ENCODE peak calls at places on chromosomes 7 and 10, in eight cellular contexts. U, W, Y, O, L, J, T and K are unnamed samples.

GRCh38 chr7:26681819-26682418 is 182.5 kb downstream of the SKAP2 start:
- DNase-seq in T (no peak), W (no peak), J (no peak), U (no peak), O (peak), L (no peak), Y (no peak), K (no peak)

GRCh38 chr7:156523447-156524048 is 117.0 kb upstream of the RNF32 start:
- DNase-seq in U (no peak), O (no peak), L (no peak), Y (no peak), J (no peak), T (no peak), W (no peak), K (no peak)

GRCh38 chr7:121831320-121831719 is 41.6 kb upstream of the PTPRZ1 start:
- DNase-seq in L (no peak), J (no peak), W (peak), U (no peak), O (peak), T (no peak), Y (no peak), K (no peak)

GRCh38 chr10:97003804-97004201 is 171.7 kb downstream of the LCOR start:
- DNase-seq in O (no peak), Y (no peak), J (no peak), T (no peak), W (no peak), U (no peak), L (no peak), K (no peak)

GRCh38 chr10:75408911-75409885 is 7.6 kb upstream of the ZNF503 start:
- DNase-seq in J (peak), T (no peak), U (no peak), W (peak), O (peak), Y (no peak), L (peak), K (no peak)

GRCh38 chr10:63703113-63703670 is 182.0 kb downstream of the REEP3 start:
- DNase-seq in W (no peak), Y (no peak), J (no peak), O (peak), U (peak), T (no peak), L (no peak), K (peak)

GRCh38 chr10:132677096-132677904 is 108.6 kb downstream of the NKX6-2 start:
- DNase-seq in J (peak), L (peak), Y (no peak), U (no peak), W (no peak), T (no peak), O (no peak), K (no peak)

GRCh38 chr10:6039711-6040110 is 22.5 kb downstream of the IL2RA start:
- DNase-seq in T (no peak), J (no peak), W (no peak), L (no peak), Y (no peak), U (no peak), O (no peak), K (no peak)

GRCh38 chr10:71596759-71597158 is 122.8 kb downstream of the C10orf105 start:
- DNase-seq in U (no peak), W (no peak), T (no peak), O (no peak), Y (no peak), J (no peak), L (no peak), K (no peak)

GRCh38 chr7:28062197-28062988 is 118.2 kb downstream of the JAZF1 start:
- DNase-seq in W (peak), O (peak), L (peak), Y (peak), J (peak), T (no peak), U (peak), K (no peak)

GRCh38 chr10:60735244-60735643 is 43.0 kb upstream of the CDK1 start:
- DNase-seq in U (no peak), O (no peak), Y (no peak), J (no peak), W (peak), T (no peak), L (no peak), K (no peak)

GRCh38 chr7:80493121-80493849 is 18.6 kb downstream of the GNAT3 start:
- DNase-seq in L (no peak), W (peak), U (no peak), J (no peak), Y (no peak), O (no peak), T (no peak), K (no peak)

GRCh38 chr7:22302951-22303423 is 54.0 kb downstream of the RAPGEF5 start:
- DNase-seq in J (no peak), O (no peak), Y (no peak), W (no peak), L (no peak), T (no peak), U (no peak), K (no peak)

GRCh38 chr10:31799181-31799580 is 129.4 kb downstream of the ARHGAP12 start:
- DNase-seq in T (no peak), Y (no peak), W (no peak), U (no peak), J (no peak), O (no peak), L (no peak), K (no peak)

GRCh38 chr7:118372530-118372929 is 148.0 kb downstream of the ANKRD7 start:
- DNase-seq in U (no peak), O (peak), J (no peak), Y (no peak), W (no peak), L (no peak), T (no peak), K (no peak)

GRCh38 chr7:42493436-42494198 is 256.6 kb upstream of the GLI3 start:
- DNase-seq in L (peak), W (peak), J (peak), T (peak), U (no peak), O (peak), Y (peak), K (no peak)

GRCh38 chr7:14023342-14023741 is 33.9 kb upstream of the ETV1 start:
- DNase-seq in L (no peak), O (no peak), J (no peak), T (no peak), W (no peak), U (no peak), Y (no peak), K (no peak)

GRCh38 chr10:73156054-73156453 is 11.8 kb downstream of the ECD start:
- DNase-seq in T (no peak), U (no peak), W (no peak), L (no peak), J (no peak), O (no peak), Y (no peak), K (no peak)

GRCh38 chr7:96219382-96220130 is 102.3 kb downstream of the SLC25A13 start:
- DNase-seq in O (peak), U (peak), Y (no peak), T (no peak), L (no peak), W (peak), J (no peak), K (no peak)

GRCh38 chr7:68823996-68824780 is 774.1 kb upstream of the AUTS2 start:
- DNase-seq in J (no peak), O (no peak), Y (no peak), W (no peak), L (no peak), T (no peak), U (no peak), K (no peak)

GRCh38 chr10:29355436-29355991 is 66.6 kb downstream of the LYZL1 start:
- DNase-seq in U (no peak), O (no peak), W (no peak), J (no peak), T (no peak), Y (no peak), L (no peak), K (no peak)

GRCh38 chr7:34044734-34045353 is 139.5 kb downstream of the BMPER start:
- DNase-seq in T (no peak), U (no peak), J (no peak), O (no peak), Y (no peak), L (no peak), W (no peak), K (no peak)

GRCh38 chr7:1863091-1863900 is 193.2 kb downstream of the ELFN1 start:
- DNase-seq in T (no peak), Y (no peak), O (no peak), L (no peak), W (no peak), J (no peak), U (no peak), K (no peak)

GRCh38 chr7:101486764-101487458 is 124.2 kb downstream of the COL26A1 start:
- DNase-seq in T (no peak), L (no peak), O (no peak), J (no peak), U (no peak), W (no peak), Y (no peak), K (no peak)

GRCh38 chr10:21173964-21174669 is 277.0 kb upstream of the NEBL start:
- DNase-seq in W (peak), U (peak), Y (no peak), O (peak), J (peak), L (peak), T (no peak), K (no peak)

GRCh38 chr10:127322286-127322685 is 125.9 kb upstream of the INSYN2A start:
- DNase-seq in T (no peak), L (no peak), W (no peak), J (no peak), U (no peak), Y (no peak), O (no peak), K (no peak)

GRCh38 chr7:31919678-31920369 is 150.4 kb downstream of the PDE1C start:
- DNase-seq in O (no peak), U (no peak), J (no peak), T (no peak), Y (no peak), W (no peak), L (no peak), K (no peak)
- H3K4me3 ChIP-seq in O (no peak), U (no peak), J (no peak), T (no peak), Y (no peak), W (no peak), L (no peak), K (no peak)

GRCh38 chr7:105512415-105512814 is 9.7 kb downstream of the PUS7 start:
- DNase-seq in L (no peak), Y (no peak), T (no peak), W (no peak), O (no peak), J (no peak), U (no peak), K (no peak)
- H3K4me3 ChIP-seq in L (no peak), Y (no peak), T (no peak), W (no peak), O (no peak), J (no peak), U (no peak), K (no peak)

GRCh38 chr10:13614530-13615332 is 28.0 kb downstream of the PRPF18 start:
- DNase-seq in T (peak), J (no peak), L (no peak), Y (no peak), O (peak), W (peak), U (no peak), K (no peak)
- H3K4me3 ChIP-seq in T (no peak), J (no peak), L (no peak), Y (no peak), O (no peak), W (no peak), U (no peak), K (no peak)

DNA sequence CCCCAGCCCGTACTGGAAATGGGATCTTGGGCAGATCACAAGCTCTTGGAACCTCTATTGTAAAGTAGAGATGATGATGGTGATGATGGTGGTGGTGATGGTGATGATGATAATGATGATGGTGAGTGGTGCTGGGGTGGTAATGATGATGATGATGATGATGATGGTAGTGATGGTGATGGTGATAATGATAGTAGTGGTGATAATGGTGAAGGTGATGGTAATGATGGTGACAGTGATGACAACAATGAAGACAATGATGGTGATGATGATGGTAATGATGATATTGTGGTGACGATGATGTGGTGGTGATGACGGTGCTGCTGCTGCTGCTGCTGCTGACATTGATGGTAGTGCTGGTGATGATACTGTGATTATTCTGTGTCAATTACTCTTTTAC is 91.0 kb upstream of the AFAP1L2 start:
- DNase-seq in O (no peak), L (no peak), T (no peak), J (no peak), W (no peak), Y (no peak), U (no peak), K (no peak)
- H3K4me3 ChIP-seq in O (no peak), L (no peak), T (no peak), J (no peak), W (no peak), Y (no peak), U (no peak), K (no peak)